ENCODE peak calls at places on chromosomes 4 and X, in nine cellular contexts. C is fibroblast of lung; P is effector memory CD4-positive, alpha-beta T cell; W is MM.1S; L is mucosa of descending colon; X is GM23248; A is DND-41; T is MG63; J is left lung. M is an unnamed sample. For H3K36me3, the result is how much of the 10 kb centered on the place peaks cover.

GRCh38 chr4:36640876-36641275 is 359.5 kb downstream of the DTHD1 start:
- DNase-seq in C (no peak), P (no peak), W (no peak), L (no peak), X (no peak), A (no peak), T (no peak), J (no peak), M (no peak)

GRCh38 chr4:39166177-39166576 is 16.2 kb upstream of the WDR19 start:
- DNase-seq in C (no peak), P (no peak), W (no peak), L (no peak), X (no peak), A (no peak), T (no peak), J (no peak), M (no peak)

GRCh38 chr4:134160211-134160610 is 41.4 kb downstream of the PABPC4L start:
- DNase-seq in C (no peak), P (no peak), W (no peak), L (no peak), X (no peak), A (no peak), T (no peak), J (no peak), M (no peak)

GRCh38 chr4:182023469-182023868 is 219.7 kb upstream of the TENM3 start:
- DNase-seq in C (no peak), P (no peak), W (no peak), L (no peak), X (no peak), A (no peak), T (no peak), J (no peak), M (no peak)

GRCh38 chrX:56232221-56233082 is at the start of gene KLF8:
- DNase-seq in C (peak), P (peak), W (no peak), L (peak), X (peak), A (no peak), T (no peak), J (peak), M (peak)

GRCh38 chrX:143437439-143437838 is 79.8 kb downstream of the SPANXN3 start:
- DNase-seq in C (no peak), P (no peak), W (peak), L (no peak), X (no peak), A (no peak), T (no peak), J (no peak), M (no peak)

GRCh38 chr4:38132140-38132673 is 172.0 kb downstream of the PTTG2 start:
- DNase-seq in C (peak), P (peak), W (peak), L (no peak), X (peak), A (peak), T (peak), J (no peak), M (peak)

GRCh38 chrX:41010188-41010846 is 74.9 kb upstream of the USP9X start:
- DNase-seq in C (peak), P (peak), W (no peak), L (peak), X (peak), A (no peak), T (peak), J (peak), M (peak)

GRCh38 chrX:106927700-106928099 is 7.5 kb downstream of the CLDN2 start:
- DNase-seq in C (no peak), P (no peak), W (no peak), L (no peak), X (no peak), A (no peak), T (no peak), J (no peak), M (no peak)

GRCh38 chr4:179989975-179990374 is 2253.2 kb upstream of the TENM3 start:
- DNase-seq in C (no peak), P (no peak), W (peak), L (no peak), X (no peak), A (no peak), T (no peak), J (no peak), M (no peak)

GRCh38 chrX:41634284-41634683 is 54.5 kb upstream of the GPR34 start:
- DNase-seq in C (peak), P (no peak), W (peak), L (no peak), X (no peak), A (no peak), T (no peak), J (no peak), M (no peak)

GRCh38 chrX:45360571-45360970 is 159.9 kb upstream of the DIPK2B start:
- DNase-seq in C (no peak), P (no peak), W (no peak), L (no peak), X (no peak), A (no peak), T (no peak), J (no peak), M (no peak)

GRCh38 chrX:57266275-57266674 is 20.2 kb upstream of the FAAH2 start:
- DNase-seq in C (no peak), P (no peak), W (no peak), L (no peak), X (no peak), A (no peak), T (no peak), J (no peak), M (no peak)

GRCh38 chr4:56271121-56271520 is 116.2 kb downstream of the AASDH start:
- DNase-seq in C (no peak), P (no peak), W (no peak), L (no peak), X (no peak), A (no peak), T (no peak), J (no peak), M (no peak)

GRCh38 chrX:122046815-122047214 is 999.4 kb downstream of the GLUD2 start:
- DNase-seq in C (no peak), P (no peak), W (peak), L (no peak), X (peak), A (no peak), T (no peak), J (no peak), M (no peak)

GRCh38 chr4:86033171-86033570 is 326.7 kb downstream of the MAPK10 start:
- DNase-seq in C (peak), P (no peak), W (no peak), L (no peak), X (peak), A (no peak), T (peak), J (no peak), M (no peak)

GRCh38 chrX:80648023-80648422 is 161.7 kb downstream of the BRWD3 start:
- DNase-seq in C (peak), P (no peak), W (no peak), L (no peak), X (peak), A (no peak), T (no peak), J (no peak), M (no peak)

GRCh38 chrX:133297284-133297683 is 79.1 kb upstream of the TFDP3 start:
- DNase-seq in C (peak), P (no peak), W (no peak), L (no peak), X (peak), A (no peak), T (peak), J (no peak), M (no peak)

GRCh38 chr4:38076153-38076669 is 116.0 kb downstream of the PTTG2 start:
- DNase-seq in C (no peak), P (no peak), W (no peak), L (no peak), X (no peak), A (no peak), T (no peak), J (no peak), M (no peak)

GRCh38 chr4:158572608-158573007 is 50.9 kb downstream of the RXFP1 start:
- DNase-seq in C (no peak), P (no peak), W (no peak), L (no peak), X (no peak), A (no peak), T (no peak), J (no peak), M (no peak)

GRCh38 chr4:145045180-145045579 is 52.8 kb downstream of the ANAPC10 start:
- DNase-seq in C (no peak), P (no peak), W (peak), L (no peak), X (no peak), A (no peak), T (no peak), J (no peak), M (no peak)

GRCh38 chr4:54077812-54078211 is 13.4 kb upstream of the CHIC2 start:
- DNase-seq in C (no peak), P (no peak), W (no peak), L (no peak), X (peak), A (no peak), T (peak), J (no peak), M (no peak)

GRCh38 chrX:102154900-102155805 is 624 bp downstream of the BEX5 start:
- DNase-seq in C (no peak), P (no peak), W (peak), L (peak), X (peak), A (no peak), T (no peak), J (peak), M (no peak)

GRCh38 chrX:120302434-120302833 is 8.8 kb downstream of the TMEM255A start:
- DNase-seq in C (no peak), P (peak), W (peak), L (peak), X (no peak), A (peak), T (no peak), J (no peak), M (no peak)

GRCh38 chr4:112318239-112319142 is 21.3 kb downstream of the ALPK1 start:
- DNase-seq in C (no peak), P (no peak), W (no peak), L (no peak), X (no peak), A (no peak), T (no peak), J (no peak), M (no peak)

GRCh38 chr4:118099106-118099505 is 64.8 kb downstream of the NDST3 start:
- DNase-seq in C (no peak), P (no peak), W (no peak), L (no peak), X (no peak), A (no peak), T (no peak), J (no peak), M (no peak)

GRCh38 chr4:184417802-184418511 is 56.4 kb downstream of the IRF2 start:
- DNase-seq in C (peak), P (no peak), W (peak), L (no peak), X (peak), A (peak), T (peak), J (no peak), M (no peak)

GRCh38 chr4:176792348-176793059 is at the start of gene VEGFC:
- DNase-seq in C (peak), P (no peak), W (peak), L (peak), X (peak), A (no peak), T (peak), J (peak), M (peak)

GRCh38 chrX:122622800-122623199 is 561.3 kb upstream of the GRIA3 start:
- DNase-seq in C (no peak), P (no peak), W (no peak), L (no peak), X (no peak), A (no peak), T (no peak), J (no peak), M (no peak)

GRCh38 chr4:3469386-3470243 is 6.5 kb downstream of the DOK7 start:
- DNase-seq in C (no peak), P (no peak), W (no peak), L (peak), X (no peak), A (no peak), T (no peak), J (peak), M (peak)

GRCh38 chr4:3317011-3317655 is 24.3 kb downstream of the RGS12 start:
- DNase-seq in C (no peak), P (no peak), W (no peak), L (no peak), X (no peak), A (no peak), T (no peak), J (no peak), M (no peak)

GRCh38 chr4:162839814-162840213 is 326.9 kb downstream of the NAF1 start:
- DNase-seq in C (no peak), P (no peak), W (no peak), L (no peak), X (no peak), A (no peak), T (no peak), J (no peak), M (peak)

DNA sequence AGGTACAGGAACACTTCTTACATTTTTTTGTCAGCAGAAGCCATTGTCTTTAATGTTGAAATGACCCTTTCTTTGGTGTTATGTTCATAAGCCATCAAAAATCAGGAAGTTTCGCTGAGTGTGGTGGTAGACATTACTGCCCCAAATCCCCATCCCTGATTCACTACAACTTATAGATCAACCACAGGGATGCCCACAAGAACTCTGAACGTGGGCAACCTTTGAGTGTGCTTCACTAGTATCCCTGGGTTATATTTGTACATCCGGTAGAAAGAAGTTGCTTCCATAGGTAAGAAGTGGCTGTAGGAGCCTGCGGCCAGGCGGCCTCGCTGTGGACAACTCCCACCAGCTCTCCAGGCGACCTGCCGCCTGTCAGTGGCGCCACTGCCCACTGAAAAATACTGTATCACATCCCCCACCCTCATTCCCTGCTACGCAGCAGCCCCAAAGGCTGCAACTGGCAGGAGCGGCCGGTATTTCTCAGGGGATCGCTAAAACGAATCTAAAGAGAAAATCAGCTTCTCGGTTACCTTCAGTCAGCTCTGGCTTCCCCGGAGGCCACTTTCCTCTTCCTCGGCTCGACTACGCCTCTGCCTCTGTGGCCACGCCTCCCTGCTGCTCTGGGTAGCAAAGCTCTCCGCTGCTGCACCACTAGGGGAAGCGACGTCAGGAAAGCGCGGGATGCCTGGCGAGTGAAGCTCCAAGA is 13.9 kb upstream of the ETDC start:
- DNase-seq in C (peak), P (peak), W (peak), L (peak), X (no peak), A (no peak), T (no peak), J (peak), M (peak)
- H3K4me3 ChIP-seq in C (peak), P (peak), W (peak), L (no peak), X (no peak), A (no peak), T (no peak), J (peak), M (peak)

GRCh38 chr4:138177278-138177968 is 64.7 kb downstream of the SLC7A11 start:
- DNase-seq in C (no peak), P (no peak), W (no peak), L (no peak), X (no peak), A (no peak), T (no peak), J (no peak), M (no peak)
- H3K36me3 ChIP-seq in C (under half), P (under half), W (under half), L (under half), X (half or more), A (under half), T (half or more), J (under half), M (under half)

DNA sequence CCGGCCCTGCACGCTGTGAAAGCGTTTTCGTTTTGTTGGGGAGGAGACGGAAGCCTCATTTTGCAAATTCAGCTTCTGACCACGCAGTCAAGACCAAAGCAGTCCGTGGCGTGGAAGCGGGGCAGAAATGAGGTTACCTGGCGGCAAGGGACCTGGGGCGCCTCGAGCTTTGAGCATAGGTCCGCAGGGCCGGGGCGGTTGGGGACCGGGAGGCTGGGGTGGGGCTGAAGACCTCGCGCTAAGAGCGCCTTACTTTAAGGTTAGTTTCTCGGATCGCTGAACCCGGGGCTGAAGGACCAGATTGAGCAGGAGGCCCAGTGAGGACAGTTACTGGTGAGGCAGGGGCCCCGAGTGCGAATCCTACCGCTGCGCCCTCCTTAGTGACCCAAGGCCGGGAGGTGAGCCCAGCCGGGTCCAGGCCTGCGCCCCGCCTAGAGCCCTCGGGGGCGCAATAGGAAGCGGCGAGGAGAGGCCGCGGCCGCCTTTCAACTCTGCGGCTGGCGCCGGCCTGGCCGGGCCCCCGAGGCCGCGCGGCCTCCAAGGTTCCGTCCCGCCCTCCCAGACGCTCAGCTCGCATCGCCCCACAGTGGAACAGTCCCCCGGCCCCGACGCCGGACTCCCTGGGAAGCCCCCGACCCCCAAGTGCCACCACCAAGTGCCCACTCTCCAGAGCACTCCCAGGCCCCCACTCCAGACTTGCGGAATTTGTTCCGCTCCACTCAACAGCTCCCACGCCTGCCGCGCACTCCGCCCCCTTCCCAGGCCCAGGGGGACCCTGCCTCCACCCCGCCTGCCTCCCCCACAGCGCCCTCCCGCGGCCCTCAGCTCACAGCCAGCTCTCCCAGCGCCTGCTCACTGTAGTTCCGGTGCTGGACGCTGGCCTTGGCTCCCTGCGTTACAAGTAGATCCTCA is 7.6 kb downstream of the MSX1 start:
- DNase-seq in C (no peak), P (no peak), W (no peak), L (no peak), X (no peak), A (no peak), T (no peak), J (no peak), M (peak)
- H3K4me3 ChIP-seq in C (peak), P (no peak), W (no peak), L (no peak), X (peak), A (no peak), T (no peak), J (no peak), M (no peak)

GRCh38 chr4:6298035-6298434 is 28.4 kb downstream of the WFS1 start:
- DNase-seq in C (no peak), P (no peak), W (no peak), L (peak), X (no peak), A (no peak), T (no peak), J (peak), M (no peak)
- H3K36me3 ChIP-seq in C (under half), P (under half), W (under half), L (under half), X (under half), A (under half), T (under half), J (half or more), M (under half)

DNA sequence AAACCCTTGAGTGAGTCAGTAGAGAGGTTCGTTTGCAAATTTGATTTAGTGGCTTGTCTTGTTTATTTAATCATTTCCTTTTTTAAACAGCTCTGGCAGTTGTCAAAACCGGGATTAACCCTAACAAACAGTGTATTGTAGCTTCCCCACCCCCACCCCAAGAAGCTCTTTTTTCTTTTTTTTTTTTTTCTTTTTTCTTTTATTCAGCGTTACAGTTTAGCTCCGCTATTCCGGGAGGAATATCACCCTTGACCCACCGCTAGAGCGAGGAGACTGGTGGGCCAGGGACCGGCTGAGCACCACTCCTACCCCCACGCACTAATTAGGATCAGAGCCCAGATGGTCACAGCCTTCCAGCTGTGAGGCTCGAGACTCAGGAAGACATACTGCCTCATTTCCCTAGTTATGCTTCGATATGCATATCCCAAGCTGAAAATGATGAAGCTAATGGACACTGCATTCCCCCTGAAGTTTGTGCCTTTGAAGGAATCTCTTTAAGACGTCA is 2.0 kb downstream of the PARM1 start:
- DNase-seq in C (no peak), P (no peak), W (no peak), L (no peak), X (peak), A (no peak), T (no peak), J (no peak), M (peak)
- H3K4me3 ChIP-seq in C (no peak), P (no peak), W (peak), L (peak), X (peak), A (no peak), T (no peak), J (peak), M (peak)

GRCh38 chr4:153638011-153638410 is 46.1 kb upstream of the TLR2 start:
- DNase-seq in C (no peak), P (no peak), W (no peak), L (no peak), X (no peak), A (no peak), T (no peak), J (no peak), M (no peak)

GRCh38 chr4:153639556-153640475 is 44.3 kb upstream of the TLR2 start:
- DNase-seq in C (no peak), P (no peak), W (no peak), L (no peak), X (no peak), A (no peak), T (no peak), J (no peak), M (no peak)

GRCh38 chr4:153634737-153635353 is 49.2 kb upstream of the TLR2 start:
- DNase-seq in C (peak), P (no peak), W (peak), L (no peak), X (peak), A (no peak), T (no peak), J (no peak), M (peak)

GRCh38 chr4:153638999-153639398 is 45.1 kb upstream of the TLR2 start:
- DNase-seq in C (no peak), P (no peak), W (no peak), L (no peak), X (no peak), A (no peak), T (no peak), J (no peak), M (no peak)

GRCh38 chr4:153637201-153637600 is 46.9 kb upstream of the TLR2 start:
- DNase-seq in C (no peak), P (no peak), W (no peak), L (no peak), X (no peak), A (no peak), T (no peak), J (no peak), M (no peak)
- H3K36me3 ChIP-seq in C (under half), P (under half), W (under half), L (under half), X (under half), A (half or more), T (under half), J (half or more), M (under half)